ENCODE peak calls at places on chromosomes 7 and 10, in ten cellular contexts. L is astrocyte of the spinal cord, D is prostate gland, R is GM06990, A is adrenal gland, S is body of pancreas, U is SK-N-SH, H is AG09309, Y is psoas muscle, N is IMR-90. Q is an unnamed sample.

GRCh38 chr10:110852255-110852896 is 19.4 kb upstream of the PDCD4 start:
- DNase-seq in A (no peak), S (peak; percentile 89), D (no peak), L (no peak), U (no peak), Y (no peak), H (no peak), N (peak; percentile 12), R (no peak), Q (peak; percentile 97)

GRCh38 chr10:110507303-110507702 is 9.6 kb downstream of the DUSP5 start:
- DNase-seq in R (no peak), U (no peak), N (no peak), Y (no peak), D (no peak), A (no peak), H (no peak), S (no peak), L (no peak), Q (no peak)

GRCh38 chr7:47383696-47384445 is 198.0 kb downstream of the TNS3 start:
- DNase-seq in U (no peak), D (no peak), N (no peak), H (no peak), S (no peak), Y (peak; percentile 20), L (no peak), R (no peak), A (no peak), Q (no peak)

GRCh38 chr10:9596368-9596920 is 1421.2 kb upstream of the CELF2 start:
- DNase-seq in L (peak; percentile 63), Y (no peak), H (no peak), D (no peak), R (no peak), S (no peak), N (peak; percentile 62), U (no peak), A (no peak), Q (peak; percentile 85)

GRCh38 chr7:108497082-108497725 is 28.7 kb downstream of the PNPLA8 start:
- DNase-seq in Y (no peak), U (peak; percentile 66), H (no peak), A (peak; percentile 72), R (peak; percentile 20), L (peak; percentile 59), S (peak; percentile 71), N (peak; percentile 52), D (no peak), Q (no peak)

GRCh38 chr10:62379394-62379793 is 5.2 kb downstream of the ZNF365 start:
- DNase-seq in R (no peak), N (no peak), S (no peak), D (no peak), Y (no peak), L (no peak), U (no peak), A (no peak), H (no peak), Q (no peak)

GRCh38 chr10:102115775-102116174 is 4.4 kb downstream of the LDB1 start:
- DNase-seq in U (no peak), L (no peak), H (no peak), S (no peak), R (no peak), D (no peak), N (peak; percentile 24), A (no peak), Y (no peak), Q (no peak)

GRCh38 chr10:86440874-86441838 is 74.6 kb upstream of the GRID1 start:
- DNase-seq in Y (no peak), D (no peak), A (no peak), R (no peak), U (no peak), L (peak; percentile 91), H (peak; percentile 21), N (peak; percentile 91), S (no peak), Q (peak; percentile 76)

GRCh38 chr10:75071164-75071489 is 40.3 kb upstream of the SAMD8 start:
- DNase-seq in L (peak; percentile 10), R (no peak), A (no peak), H (no peak), Y (no peak), D (no peak), S (no peak), N (peak; percentile 4), U (peak; percentile 79), Q (no peak)

GRCh38 chr10:58206251-58206650 is 61.4 kb downstream of the IPMK start:
- DNase-seq in U (no peak), R (no peak), A (no peak), Y (no peak), D (no peak), L (no peak), N (no peak), S (no peak), H (no peak), Q (no peak)

GRCh38 chr10:36759111-36759805 is 366.1 kb upstream of the ANKRD30A start:
- DNase-seq in N (peak; percentile 93), L (peak; percentile 82), Y (no peak), R (no peak), H (peak; percentile 90), U (no peak), A (no peak), S (no peak), D (no peak), Q (no peak)

GRCh38 chr7:156669035-156669828 is 28.7 kb downstream of the RNF32 start:
- DNase-seq in N (no peak), U (no peak), Y (no peak), H (no peak), D (no peak), L (no peak), S (no peak), A (no peak), R (no peak), Q (no peak)
- TF ChIP-seq CTCF in N (no peak), U (no peak), Y (no peak), H (no peak), D (no peak), L (no peak), S (no peak), A (no peak), R (no peak), Q (no peak)

GRCh38 chr7:82443801-82444219 is 233 bp upstream of the CACNA2D1 start:
- DNase-seq in D (peak; percentile 83), N (peak; percentile 91), R (peak; percentile 6), S (peak; percentile 56), A (peak; percentile 83), L (peak; percentile 87), H (peak; percentile 65), U (peak; percentile 97), Y (peak; percentile 94), Q (no peak)

GRCh38 chr7:82442492-82443043 is 1.0 kb downstream of the CACNA2D1 start:
- DNase-seq in N (peak; percentile 19), S (no peak), U (peak; percentile 62), R (peak; percentile 6), A (no peak), H (no peak), D (peak; percentile 28), L (peak; percentile 39), Y (peak; percentile 56), Q (no peak)

GRCh38 chr7:82441916-82442478 is 1.6 kb downstream of the CACNA2D1 start:
- DNase-seq in D (no peak), R (no peak), A (no peak), Y (no peak), H (no peak), S (no peak), L (peak; percentile 33), U (peak; percentile 23), N (peak; percentile 41), Q (no peak)

GRCh38 chr7:82444220-82445049 is 858 bp upstream of the CACNA2D1 start:
- DNase-seq in N (no peak), Y (no peak), H (no peak), D (peak; percentile 49), S (peak; percentile 25), A (no peak), U (no peak), R (peak; percentile 4), L (no peak), Q (no peak)

GRCh38 chr7:82443044-82443800 is at the start of gene CACNA2D1:
- DNase-seq in H (no peak), R (peak; percentile 19), Y (peak; percentile 76), U (peak; percentile 86), S (peak; percentile 12), N (no peak), L (peak; percentile 59), A (peak; percentile 51), D (peak; percentile 21), Q (no peak)
- H3K4me3 ChIP-seq in H (peak within 1 kb of the TSS; percentile 74), R (peak within 1 kb of the TSS; percentile 10), Y (peak within 1 kb of the TSS; percentile 79), U (peak within 1 kb of the TSS; percentile 89), S (no peak within 1 kb of the TSS), N (peak within 1 kb of the TSS; percentile 96), L (peak within 1 kb of the TSS; percentile 78), A (peak within 1 kb of the TSS; percentile 94), D (peak within 1 kb of the TSS; percentile 88), Q (peak within 1 kb of the TSS; percentile 66)

DNA sequence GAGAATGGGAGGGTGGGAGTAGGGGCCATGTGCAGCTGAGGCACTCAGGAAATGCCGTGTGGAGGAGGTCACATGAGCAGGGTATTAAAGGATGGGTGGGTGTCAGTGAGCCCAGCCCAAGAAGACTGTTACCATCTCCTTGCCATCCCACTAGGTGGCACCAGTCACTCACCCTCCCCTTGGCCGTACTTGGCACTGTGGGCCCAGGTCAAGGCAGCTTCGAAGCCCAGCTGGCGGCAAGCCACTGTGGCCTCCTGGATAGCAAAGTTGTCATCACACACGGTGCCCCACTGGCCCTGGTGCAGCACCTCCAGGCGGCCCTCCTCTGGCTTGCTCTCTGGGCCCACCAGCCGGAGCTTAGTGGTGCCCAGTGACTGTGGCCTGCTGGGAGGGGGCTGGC is 5.4 kb downstream of the LOXL4 start:
- DNase-seq in S (peak; percentile 69), D (no peak), R (no peak), L (no peak), Y (peak; percentile 93), N (peak; percentile 36), A (peak; percentile 85), U (peak; percentile 48), H (no peak), Q (no peak)
- TF ChIP-seq CTCF in S (peak; percentile 13), D (peak; percentile 53), R (peak; percentile 55), L (peak; percentile 38), Y (peak; percentile 68), N (peak; percentile 51), A (peak; percentile 42), U (peak; percentile 36), H (peak; percentile 74), Q (peak; percentile 77)

GRCh38 chr10:120646738-120647427 is 189.9 kb downstream of the PLPP4 start:
- DNase-seq in S (no peak), A (no peak), L (no peak), Y (no peak), D (no peak), U (peak; percentile 70), N (no peak), R (no peak), H (no peak), Q (no peak)

GRCh38 chr10:120644549-120645410 is 187.8 kb downstream of the PLPP4 start:
- DNase-seq in N (no peak), R (no peak), Y (no peak), A (no peak), D (no peak), S (no peak), L (no peak), H (no peak), U (no peak), Q (no peak)

GRCh38 chr10:120646159-120646558 is 189.1 kb downstream of the PLPP4 start:
- DNase-seq in U (no peak), S (no peak), A (no peak), D (no peak), R (no peak), N (no peak), Y (no peak), L (no peak), H (no peak), Q (no peak)

GRCh38 chr10:120643373-120643772 is 186.3 kb downstream of the PLPP4 start:
- DNase-seq in R (no peak), Y (no peak), L (no peak), A (no peak), S (no peak), H (no peak), D (no peak), N (no peak), U (no peak), Q (no peak)

GRCh38 chr10:120641695-120642094 is 184.7 kb downstream of the PLPP4 start:
- DNase-seq in L (no peak), Y (no peak), R (no peak), U (peak; percentile 44), H (no peak), A (no peak), D (no peak), S (no peak), N (no peak), Q (no peak)
- H3K4me3 ChIP-seq in L (no peak overlapping the region), Y (no peak overlapping the region), R (no peak overlapping the region), U (no peak overlapping the region), H (no peak overlapping the region), A (no peak overlapping the region), D (no peak overlapping the region), S (no peak overlapping the region), N (no peak overlapping the region), Q (no peak overlapping the region)